ENCODE peak calls at places on chromosomes 16 and 17, in ten cellular contexts. H is endothelial cell of umbilical vein, C is suprapubic skin, Y is H1, A is HL-60, V is K562, N is HCT116, E is sigmoid colon, K is stomach, G is prostate gland. J is an unnamed sample.

GRCh38 chr17:69254187-69254586 is 25.6 kb upstream of the ABCA10 start:
- DNase-seq in A (no peak), G (no peak), Y (no peak), H (no peak), K (no peak), N (no peak), E (no peak), V (peak; percentile 13), C (no peak), J (no peak)

GRCh38 chr17:1573932-1574696 is 11.5 kb upstream of the PITPNA start:
- DNase-seq in C (peak; percentile 90), V (peak; percentile 86), N (peak; percentile 60), K (peak; percentile 92), E (peak; percentile 94), A (peak; percentile 53), G (peak; percentile 81), Y (peak; percentile 94), H (peak; percentile 76), J (peak; percentile 96)

GRCh38 chr16:1122031-1122765 is 26.2 kb upstream of the C1QTNF8 start:
- DNase-seq in N (no peak), C (no peak), A (no peak), K (no peak), H (no peak), E (no peak), V (no peak), Y (no peak), G (no peak), J (no peak)

GRCh38 chr17:50957600-50958575 is 91.7 kb upstream of the TOB1 start:
- DNase-seq in A (no peak), V (no peak), Y (no peak), G (no peak), K (no peak), H (no peak), N (no peak), E (no peak), C (no peak), J (no peak)

GRCh38 chr16:11783319-11784047 is 13.6 kb downstream of the ZC3H7A start:
- DNase-seq in V (peak; percentile 58), Y (no peak), E (no peak), H (peak; percentile 88), C (no peak), A (no peak), K (no peak), N (no peak), G (no peak), J (no peak)

GRCh38 chr16:12217341-12217740 is 240.8 kb downstream of the SNX29 start:
- DNase-seq in V (no peak), N (no peak), H (no peak), G (no peak), C (no peak), E (no peak), K (no peak), Y (no peak), A (no peak), J (no peak)

GRCh38 chr16:23302045-23302956 is at the start of gene SCNN1B:
- DNase-seq in K (peak; percentile 64), G (peak; percentile 46), E (no peak), C (no peak), H (no peak), V (no peak), A (no peak), Y (peak; percentile 67), N (no peak), J (no peak)

GRCh38 chr16:85570735-85571562 is 42.2 kb upstream of the GSE1 start:
- DNase-seq in A (peak; percentile 94), K (peak; percentile 49), V (peak; percentile 94), C (no peak), N (no peak), H (no peak), E (no peak), Y (no peak), G (no peak), J (peak; percentile 93)

GRCh38 chr17:65039349-65039988 is 17.1 kb downstream of the GNA13 start:
- DNase-seq in N (no peak), V (no peak), Y (no peak), K (no peak), H (no peak), C (no peak), E (no peak), A (no peak), G (no peak), J (no peak)

GRCh38 chr16:25691519-25692091 is at the start of gene HS3ST4:
- DNase-seq in N (no peak), G (no peak), K (peak; percentile 43), H (no peak), V (no peak), Y (peak; percentile 79), A (no peak), C (no peak), E (no peak), J (no peak)

GRCh38 chr16:48517493-48517892 is 92.5 kb downstream of the N4BP1 start:
- DNase-seq in V (no peak), Y (no peak), N (no peak), G (no peak), K (no peak), C (no peak), E (no peak), H (no peak), A (no peak), J (peak; percentile 14)

GRCh38 chr16:56781565-56781964 is 51.6 kb downstream of the NUP93 start:
- DNase-seq in G (no peak), A (no peak), N (no peak), H (no peak), E (no peak), Y (no peak), C (no peak), V (no peak), K (no peak), J (no peak)
- TF ChIP-seq POLR2AphosphoS5 in G (no peak), A (no peak), N (no peak), H (no peak), E (no peak), Y (no peak), C (no peak), V (no peak), K (no peak), J (no peak)

GRCh38 chr17:63693411-63694113 is 6.4 kb downstream of the LIMD2 start:
- DNase-seq in K (no peak), V (no peak), C (no peak), A (no peak), Y (no peak), E (no peak), G (no peak), N (no peak), H (no peak), J (peak; percentile 52)

GRCh38 chr17:63694229-63694973 is 5.5 kb downstream of the LIMD2 start:
- DNase-seq in V (no peak), G (no peak), N (no peak), H (no peak), C (no peak), E (no peak), Y (no peak), K (no peak), A (no peak), J (no peak)

GRCh38 chr17:63695889-63696288 is 4.0 kb downstream of the LIMD2 start:
- DNase-seq in A (no peak), C (no peak), G (no peak), Y (no peak), E (no peak), N (no peak), H (no peak), K (no peak), V (no peak), J (peak; percentile 78)

GRCh38 chr17:63696381-63696961 is 3.5 kb downstream of the LIMD2 start:
- DNase-seq in E (no peak), G (no peak), H (peak; percentile 61), A (peak; percentile 60), K (peak; percentile 27), N (peak; percentile 21), V (peak; percentile 58), Y (peak; percentile 65), C (no peak), J (peak; percentile 88)

GRCh38 chr17:63694974-63695773 is 4.8 kb downstream of the LIMD2 start:
- DNase-seq in H (no peak), E (no peak), A (no peak), K (no peak), G (no peak), N (no peak), V (no peak), Y (no peak), C (no peak), J (peak; percentile 84)
- H3K4me3 ChIP-seq in H (no peak overlapping the region), E (no peak overlapping the region), A (no peak overlapping the region), K (no peak overlapping the region), G (no peak overlapping the region), N (no peak overlapping the region), V (no peak overlapping the region), Y (no peak overlapping the region), C (no peak overlapping the region), J (no peak overlapping the region)

DNA sequence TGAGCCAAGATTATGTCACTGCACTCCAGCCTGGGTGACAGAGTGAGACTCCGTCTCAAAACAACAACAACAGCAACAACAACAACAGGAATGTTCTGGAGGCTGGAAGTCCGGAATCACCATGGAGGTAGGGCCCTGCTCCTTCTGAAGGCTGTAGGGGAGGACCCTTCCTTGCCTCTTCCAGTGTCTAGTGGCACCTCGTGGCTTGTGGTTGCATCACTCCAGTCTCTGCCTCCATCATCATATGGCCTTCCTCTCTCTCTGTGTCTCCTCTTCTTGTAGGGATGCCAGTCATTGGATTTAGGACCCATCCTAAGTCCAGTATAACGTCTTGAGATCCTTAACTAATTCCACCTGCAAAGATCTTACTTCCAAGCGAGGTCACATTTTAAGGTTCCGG is 14.0 kb downstream of the NAGPA start:
- DNase-seq in H (no peak), N (no peak), G (no peak), Y (no peak), C (no peak), V (no peak), K (no peak), E (no peak), A (no peak), J (no peak)
- H3K27ac ChIP-seq in H (no peak overlapping the region), N (no peak overlapping the region), G (no peak overlapping the region), Y (no peak overlapping the region), C (no peak overlapping the region), V (no peak overlapping the region), K (no peak overlapping the region), E (no peak overlapping the region), A (no peak overlapping the region), J (no peak overlapping the region)

GRCh38 chr16:27723711-27724490 is 174.0 kb downstream of the KATNIP start:
- DNase-seq in E (no peak), H (peak; percentile 28), K (no peak), G (no peak), A (no peak), V (no peak), N (no peak), C (no peak), Y (no peak), J (no peak)

GRCh38 chr16:27720731-27721547 is 171.0 kb downstream of the KATNIP start:
- DNase-seq in V (no peak), Y (no peak), N (no peak), K (no peak), E (peak; percentile 61), G (no peak), C (no peak), H (no peak), A (no peak), J (peak; percentile 44)

GRCh38 chr16:27722266-27722636 is 172.3 kb downstream of the KATNIP start:
- DNase-seq in V (no peak), N (no peak), Y (no peak), H (no peak), K (no peak), C (no peak), G (no peak), E (no peak), A (no peak), J (no peak)

GRCh38 chr16:27722892-27723450 is 173.0 kb downstream of the KATNIP start:
- DNase-seq in A (no peak), E (no peak), G (no peak), V (no peak), N (no peak), Y (no peak), K (no peak), H (no peak), C (no peak), J (no peak)

GRCh38 chr16:27721548-27722265 is 171.8 kb downstream of the KATNIP start:
- DNase-seq in G (no peak), A (no peak), H (no peak), K (peak; percentile 34), E (peak; percentile 89), N (no peak), C (peak; percentile 88), V (no peak), Y (no peak), J (no peak)
- TF ChIP-seq POLR2AphosphoS5 in G (no peak), A (no peak), H (no peak), K (peak; percentile 76), E (peak; percentile 78), N (no peak), C (no peak), V (no peak), Y (no peak), J (no peak)